ENCODE peak calls at places on chromosomes 5 and 9, in six cellular contexts. A, B, U, Z, L and S are unnamed samples.

GRCh38 chr9:26266111-26266791 is 588.0 kb upstream of the TUSC1 start:
- DNase-seq in Z (no peak), B (no peak), U (no peak), A (no peak), L (no peak), S (no peak)

GRCh38 chr9:81557452-81557956 is 131.8 kb downstream of the TLE1 start:
- DNase-seq in B (no peak), Z (no peak), U (no peak), L (no peak), A (no peak), S (no peak)

GRCh38 chr9:30075451-30076199 is 2308.8 kb upstream of the ACO1 start:
- DNase-seq in B (no peak), L (peak), U (no peak), A (no peak), Z (no peak), S (peak)

GRCh38 chr9:90449213-90449925 is 193.3 kb downstream of the DIRAS2 start:
- DNase-seq in L (no peak), A (no peak), B (no peak), Z (no peak), U (no peak), S (peak)

GRCh38 chr5:58902765-58903164 is 319.9 kb downstream of the RAB3C start:
- DNase-seq in U (no peak), B (no peak), A (no peak), L (no peak), Z (no peak), S (no peak)

GRCh38 chr9:16873131-16873787 is 2.8 kb upstream of the BNC2 start:
- DNase-seq in U (no peak), A (no peak), B (no peak), Z (no peak), L (no peak), S (no peak)

GRCh38 chr5:76473676-76474075 is 70.6 kb downstream of the IQGAP2 start:
- DNase-seq in B (no peak), U (no peak), Z (no peak), A (no peak), L (no peak), S (no peak)

GRCh38 chr5:54113060-54113459 is 197.3 kb downstream of the ARL15 start:
- DNase-seq in A (no peak), B (no peak), Z (no peak), U (no peak), L (no peak), S (no peak)

GRCh38 chr9:20558609-20559016 is 63.7 kb downstream of the MLLT3 start:
- DNase-seq in U (peak), A (no peak), Z (no peak), L (no peak), B (no peak), S (peak)

GRCh38 chr5:139574641-139575312 is 13.6 kb downstream of the UBE2D2 start:
- DNase-seq in L (peak), Z (no peak), U (no peak), B (no peak), A (no peak), S (no peak)

GRCh38 chr9:37870799-37871176 is 33.1 kb downstream of the SLC25A51 start:
- DNase-seq in B (no peak), A (no peak), U (no peak), L (no peak), Z (no peak), S (no peak)

GRCh38 chr5:169548315-169548714 is 35.3 kb upstream of the SPDL1 start:
- DNase-seq in Z (no peak), U (no peak), L (peak), A (no peak), B (no peak), S (peak)

GRCh38 chr9:90552317-90552716 is 90.3 kb downstream of the DIRAS2 start:
- DNase-seq in Z (no peak), U (no peak), A (no peak), B (no peak), L (no peak), S (no peak)

GRCh38 chr9:135905380-135906282 is 1.7 kb downstream of the CAMSAP1 start:
- DNase-seq in Z (no peak), U (no peak), A (no peak), B (peak), L (no peak), S (no peak)

GRCh38 chr9:73270967-73271722 is 119.5 kb downstream of the ANXA1 start:
- DNase-seq in B (no peak), Z (no peak), L (peak), A (no peak), U (peak), S (peak)

GRCh38 chr5:124061663-124062062 is 549.7 kb downstream of the CSNK1G3 start:
- DNase-seq in U (no peak), B (no peak), L (no peak), A (no peak), Z (peak), S (no peak)

GRCh38 chr9:133950206-133950915 is 41.8 kb downstream of the VAV2 start:
- DNase-seq in A (no peak), U (no peak), Z (no peak), L (no peak), B (no peak), S (no peak)

GRCh38 chr5:179914032-179914755 is 6.5 kb upstream of the TBC1D9B start:
- DNase-seq in Z (no peak), A (no peak), U (no peak), B (peak), L (peak), S (peak)

GRCh38 chr9:33161589-33162132 is 5.5 kb downstream of the B4GALT1 start:
- DNase-seq in A (no peak), Z (peak), L (no peak), B (peak), U (no peak), S (no peak)

GRCh38 chr5:90575712-90576111 is 17.1 kb downstream of the ADGRV1 start:
- DNase-seq in B (no peak), L (no peak), A (no peak), U (no peak), Z (no peak), S (no peak)

DNA sequence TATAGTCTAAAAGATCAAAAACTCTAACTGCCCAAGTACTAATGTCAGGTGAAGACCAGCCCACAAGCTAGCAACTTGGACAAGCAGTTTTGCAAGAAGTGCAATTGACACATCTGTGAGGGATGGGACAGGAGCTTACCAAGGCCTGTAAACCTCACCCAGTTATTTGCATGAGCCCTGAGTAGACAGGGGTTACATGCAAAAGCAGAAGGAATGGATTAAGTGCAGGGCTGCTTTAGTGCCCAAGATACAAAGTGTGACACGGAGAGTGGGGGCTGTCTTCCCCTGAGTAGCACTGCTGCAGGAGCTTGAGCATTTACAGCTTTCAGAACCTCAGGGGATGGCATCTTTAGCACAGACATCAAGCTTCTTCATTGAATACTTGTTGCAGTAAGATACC is 286.7 kb downstream of the ELAVL2 start:
- DNase-seq in Z (no peak), A (no peak), L (no peak), U (no peak), B (no peak), S (no peak)
- H3K4me3 ChIP-seq in Z (no peak), A (no peak), L (no peak), U (no peak), B (no peak), S (no peak)

DNA sequence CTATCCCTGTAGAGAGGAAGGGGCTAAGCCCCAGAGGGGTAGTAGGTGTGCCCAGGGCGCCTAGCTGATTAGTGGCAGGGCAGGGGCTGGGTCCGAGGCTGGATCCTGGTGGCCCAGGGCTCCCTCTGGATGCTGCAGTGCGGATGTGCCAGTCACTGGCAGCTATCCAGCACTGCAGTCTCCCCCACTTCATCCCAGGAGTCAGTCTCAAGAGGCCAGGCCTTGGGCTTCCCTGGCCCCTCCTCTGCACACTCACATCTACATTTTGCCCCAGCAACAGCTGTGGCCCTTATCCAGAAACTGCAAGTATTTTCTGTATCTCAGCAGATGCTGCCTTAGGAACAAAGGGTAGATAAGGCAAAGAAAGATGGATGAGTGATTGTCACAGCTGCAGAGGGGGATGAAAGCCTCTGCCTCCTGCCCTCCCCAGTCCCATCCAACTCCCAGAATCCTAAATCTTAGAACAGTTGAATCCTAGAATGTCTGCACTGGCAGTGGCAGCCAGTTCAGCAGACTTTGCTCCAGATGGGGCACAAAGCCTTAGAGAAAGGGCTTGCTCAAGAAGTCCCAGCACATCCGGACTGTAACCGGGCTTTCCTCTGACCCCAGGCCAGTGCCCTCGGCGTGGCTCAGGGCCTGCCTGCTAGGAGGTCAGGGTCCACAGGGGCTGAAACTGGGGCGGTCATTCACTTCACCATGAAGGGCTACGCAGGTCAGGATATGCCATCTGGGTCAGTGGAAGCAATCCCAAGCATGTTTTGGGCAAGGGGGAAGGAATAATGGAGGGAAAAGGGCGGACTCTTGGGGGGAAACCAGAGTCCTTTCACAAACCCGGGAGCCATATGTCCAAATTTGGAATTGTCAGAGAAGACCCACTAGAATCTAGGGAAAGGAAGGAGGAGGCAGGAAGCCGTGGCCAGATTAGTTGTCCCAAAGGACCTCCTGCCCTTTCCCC is 1.5 kb downstream of the ANXA6 start:
- DNase-seq in A (no peak), U (no peak), B (peak), L (peak), Z (peak), S (no peak)
- TF ChIP-seq CTCF in A (no peak), U (peak), B (no peak), L (no peak), Z (no peak), S (no peak)

DNA sequence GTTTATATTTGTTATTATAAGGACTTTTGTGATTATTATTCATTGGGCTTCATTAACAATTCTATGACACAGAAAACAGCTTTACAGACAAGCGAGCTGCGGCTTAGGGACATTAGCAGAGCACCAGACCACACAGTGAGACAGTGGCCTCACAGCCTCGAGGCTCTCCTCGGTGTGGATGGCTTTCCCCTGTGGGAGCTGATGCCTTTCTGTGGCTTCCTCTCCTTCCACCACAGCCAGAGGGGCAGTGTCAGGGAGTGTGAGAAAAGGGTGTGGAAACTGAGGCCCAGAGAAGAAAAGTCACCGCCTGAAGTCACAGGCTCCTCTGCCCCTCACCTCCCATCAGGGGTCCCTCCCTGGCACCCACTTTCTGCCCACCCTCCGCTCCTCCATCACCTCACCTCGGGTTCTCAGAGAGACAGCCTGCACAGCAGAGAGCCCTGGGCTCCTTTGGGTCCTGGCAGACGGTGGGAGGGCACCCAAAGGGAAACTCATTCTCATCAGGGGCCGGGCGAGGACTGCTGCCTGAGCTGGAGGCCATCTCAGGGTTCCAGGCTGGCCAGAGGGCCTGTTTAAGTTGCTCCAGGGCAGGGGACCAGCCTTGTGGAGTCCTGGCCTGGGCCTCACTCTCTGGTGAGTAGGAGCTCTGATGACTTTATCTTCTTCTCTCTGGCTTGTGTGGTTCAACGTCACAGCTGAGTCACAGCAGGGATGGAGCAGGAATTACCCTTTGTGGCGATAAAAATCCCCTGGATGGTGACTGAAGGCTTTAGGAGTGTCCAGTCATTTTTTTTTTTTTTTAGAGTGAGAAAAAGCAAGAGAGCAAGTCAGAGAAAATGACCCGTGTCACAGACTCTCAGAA is 830 bp downstream of the TRAF1 start:
- DNase-seq in A (no peak), Z (no peak), L (no peak), B (no peak), U (peak), S (peak)
- H3K4me3 ChIP-seq in A (no peak), Z (no peak), L (no peak), B (no peak), U (no peak), S (no peak)

GRCh38 chr9:18245911-18246310 is 228.0 kb upstream of the ADAMTSL1 start:
- DNase-seq in U (no peak), B (no peak), L (no peak), Z (no peak), A (no peak), S (no peak)
- TF ChIP-seq CTCF in U (peak), B (no peak), L (no peak), Z (no peak), A (no peak), S (no peak)

GRCh38 chr5:157294692-157295091 is 28.8 kb downstream of the CYFIP2 start:
- DNase-seq in Z (no peak), L (no peak), A (no peak), B (no peak), U (no peak), S (no peak)
- H3K4me3 ChIP-seq in Z (no peak), L (no peak), A (no peak), B (no peak), U (no peak), S (no peak)

GRCh38 chr9:127562841-127563523 is 49.1 kb upstream of the STXBP1 start:
- DNase-seq in B (no peak), L (no peak), U (no peak), Z (no peak), A (no peak), S (no peak)
- TF ChIP-seq CTCF in B (no peak), L (no peak), U (no peak), Z (no peak), A (no peak), S (no peak)

GRCh38 chr5:132370241-132370820 is 821 bp downstream of the SLC22A5 start:
- DNase-seq in L (no peak), U (no peak), B (no peak), Z (peak), A (no peak), S (no peak)
- H3K4me3 ChIP-seq in L (peak), U (peak), B (peak), Z (peak), A (peak), S (peak)

GRCh38 chr9:76718166-76718565 is 46.1 kb upstream of the PCA3 start:
- DNase-seq in Z (no peak), U (no peak), A (no peak), B (no peak), L (no peak), S (no peak)
- TF ChIP-seq CTCF in Z (no peak), U (no peak), A (no peak), B (no peak), L (no peak), S (no peak)